ENCODE peak calls at places on chromosomes 16 and 17, in five cellular contexts. One of them, this sample, is unnamed.

GRCh38 chr16:4521971-4522623 is 16.5 kb downstream of the CDIP1 start:
- DNase-seq in fibroblast of the aortic adventitia: no peak
- DNase-seq in HEK293T: no peak
- DNase-seq in colonic mucosa: no peak
- DNase-seq in CD8-positive, alpha-beta memory T cell: no peak
- DNase-seq in this sample: peak; percentile 78

GRCh38 chr17:14302421-14303099 is 1.7 kb downstream of the HS3ST3B1 start:
- DNase-seq in fibroblast of the aortic adventitia: peak; percentile 83
- DNase-seq in HEK293T: peak; percentile 69
- DNase-seq in colonic mucosa: peak; percentile 81
- DNase-seq in CD8-positive, alpha-beta memory T cell: peak; percentile 79
- DNase-seq in this sample: peak; percentile 90

GRCh38 chr17:12395733-12396354 is 269.8 kb upstream of the MYOCD start:
- DNase-seq in colonic mucosa: peak; percentile 23
- DNase-seq in HEK293T: peak; percentile 59
- DNase-seq in CD8-positive, alpha-beta memory T cell: no peak
- DNase-seq in fibroblast of the aortic adventitia: no peak
- DNase-seq in this sample: peak; percentile 53

GRCh38 chr17:82054351-82055022 is 2.8 kb downstream of the GPS1 start:
- DNase-seq in HEK293T: no peak
- DNase-seq in fibroblast of the aortic adventitia: no peak
- DNase-seq in CD8-positive, alpha-beta memory T cell: no peak
- DNase-seq in colonic mucosa: no peak
- DNase-seq in this sample: no peak

GRCh38 chr17:28391401-28391800 is 14.6 kb downstream of the SLC46A1 start:
- DNase-seq in CD8-positive, alpha-beta memory T cell: no peak
- DNase-seq in fibroblast of the aortic adventitia: no peak
- DNase-seq in colonic mucosa: no peak
- DNase-seq in HEK293T: no peak
- DNase-seq in this sample: no peak

GRCh38 chr16:50371936-50372595 is 3.3 kb upstream of the BRD7 start:
- DNase-seq in HEK293T: no peak
- DNase-seq in fibroblast of the aortic adventitia: peak; percentile 45
- DNase-seq in colonic mucosa: no peak
- DNase-seq in CD8-positive, alpha-beta memory T cell: no peak
- DNase-seq in this sample: no peak

GRCh38 chr16:11181889-11182279 is 74.1 kb downstream of the SOCS1 start:
- DNase-seq in colonic mucosa: no peak
- DNase-seq in CD8-positive, alpha-beta memory T cell: no peak
- DNase-seq in HEK293T: no peak
- DNase-seq in fibroblast of the aortic adventitia: no peak
- DNase-seq in this sample: no peak

GRCh38 chr16:73053379-73054130 is 5.6 kb upstream of the ZFHX3 start:
- DNase-seq in fibroblast of the aortic adventitia: peak; percentile 58
- DNase-seq in HEK293T: no peak
- DNase-seq in colonic mucosa: no peak
- DNase-seq in CD8-positive, alpha-beta memory T cell: no peak
- DNase-seq in this sample: peak; percentile 57

GRCh38 chr17:40347319-40348135 is 17.0 kb downstream of the GJD3 start:
- DNase-seq in fibroblast of the aortic adventitia: no peak
- DNase-seq in CD8-positive, alpha-beta memory T cell: no peak
- DNase-seq in HEK293T: no peak
- DNase-seq in colonic mucosa: no peak
- DNase-seq in this sample: peak; percentile 77

GRCh38 chr17:41692722-41693521 is 4.2 kb downstream of the EIF1 start:
- DNase-seq in HEK293T: no peak
- DNase-seq in fibroblast of the aortic adventitia: peak; percentile 45
- DNase-seq in colonic mucosa: no peak
- DNase-seq in CD8-positive, alpha-beta memory T cell: peak; percentile 37
- DNase-seq in this sample: no peak

GRCh38 chr16:13829712-13830304 is 90.1 kb upstream of the ERCC4 start:
- DNase-seq in CD8-positive, alpha-beta memory T cell: no peak
- DNase-seq in HEK293T: no peak
- DNase-seq in fibroblast of the aortic adventitia: no peak
- DNase-seq in colonic mucosa: no peak
- DNase-seq in this sample: no peak

GRCh38 chr17:82333279-82334171 is at the start of gene SECTM1:
- DNase-seq in CD8-positive, alpha-beta memory T cell: no peak
- DNase-seq in HEK293T: no peak
- DNase-seq in colonic mucosa: peak; percentile 68
- DNase-seq in fibroblast of the aortic adventitia: peak; percentile 60
- DNase-seq in this sample: peak; percentile 89